ENCODE peak calls at places on chromosomes 1 and 21, in four cellular contexts. X is cardiac fibroblast, E is stomach, R is pancreas. Y is an unnamed sample.

GRCh38 chr1:167092653-167093052 is 1.2 kb upstream of the STYXL2 start:
- DNase-seq in X (no peak), E (no peak), R (no peak), Y (no peak)

GRCh38 chr1:217896490-217896889 is 265.3 kb downstream of the SPATA17 start:
- DNase-seq in X (peak; percentile 19), E (no peak), R (no peak), Y (peak; percentile 32)

GRCh38 chr1:69737527-69738176 is 169.9 kb downstream of the LRRC7 start:
- DNase-seq in X (peak; percentile 86), E (no peak), R (no peak), Y (peak; percentile 81)

GRCh38 chr1:38037481-38037939 is 9.1 kb downstream of the POU3F1 start:
- DNase-seq in X (no peak), E (no peak), R (no peak), Y (peak; percentile 23)

GRCh38 chr1:1332031-1332755 is 1.1 kb downstream of the TAS1R3 start:
- DNase-seq in X (no peak), E (no peak), R (no peak), Y (no peak)

GRCh38 chr1:32334864-32335618 is 992 bp downstream of the MARCKSL1 start:
- DNase-seq in X (no peak), E (peak; percentile 64), R (peak; percentile 70), Y (no peak)

GRCh38 chr1:77126309-77126708 is 92.9 kb downstream of the PIGK start:
- DNase-seq in X (peak; percentile 87), E (no peak), R (no peak), Y (peak; percentile 82)

GRCh38 chr1:20723159-20723536 is 5.3 kb upstream of the KIF17 start:
- DNase-seq in X (no peak), E (no peak), R (no peak), Y (no peak)

GRCh38 chr1:54758678-54759348 is 5.5 kb downstream of the PARS2 start:
- DNase-seq in X (no peak), E (no peak), R (no peak), Y (no peak)

GRCh38 chr1:220526294-220526693 is 1.6 kb upstream of the MARK1 start:
- DNase-seq in X (no peak), E (no peak), R (no peak), Y (no peak)

GRCh38 chr1:51442198-51442597 is 76.9 kb downstream of the EPS15 start:
- DNase-seq in X (no peak), E (no peak), R (no peak), Y (no peak)

GRCh38 chr1:185045793-185046441 is 559 bp downstream of the RNF2 start:
- DNase-seq in X (peak; percentile 30), E (peak; percentile 30), R (peak; percentile 37), Y (peak; percentile 21)

GRCh38 chr1:39453603-39454002 is 37.8 kb upstream of the BMP8A start:
- DNase-seq in X (peak; percentile 92), E (peak; percentile 57), R (peak; percentile 43), Y (peak; percentile 90)

GRCh38 chr1:186195377-186195931 is 179.6 kb downstream of the TPR start:
- DNase-seq in X (no peak), E (no peak), R (no peak), Y (no peak)

GRCh38 chr21:38833122-38833521 is 27.4 kb downstream of the ETS2 start:
- DNase-seq in X (no peak), E (no peak), R (no peak), Y (no peak)

GRCh38 chr1:94050263-94050662 is 70.7 kb downstream of the ABCA4 start:
- DNase-seq in X (peak; percentile 86), E (no peak), R (no peak), Y (peak; percentile 35)

GRCh38 chr1:14120895-14121294 is 420.9 kb downstream of the PRDM2 start:
- DNase-seq in X (no peak), E (no peak), R (no peak), Y (peak; percentile 32)

GRCh38 chr1:185311589-185312225 is 5.3 kb downstream of the IVNS1ABP start:
- DNase-seq in X (peak; percentile 20), E (no peak), R (no peak), Y (no peak)

GRCh38 chr1:189851806-189852367 is 625.8 kb downstream of the BRINP3 start:
- DNase-seq in X (no peak), E (no peak), R (no peak), Y (no peak)

GRCh38 chr1:90114521-90115141 is 119.7 kb downstream of the ZNF326 start:
- DNase-seq in X (peak; percentile 74), E (no peak), R (no peak), Y (peak; percentile 59)

GRCh38 chr21:36676039-36676950 is 22.6 kb upstream of the SIM2 start:
- DNase-seq in X (no peak), E (no peak), R (no peak), Y (no peak)

GRCh38 chr1:194342484-194343262 is 1156.3 kb upstream of the B3GALT2 start:
- DNase-seq in X (no peak), E (no peak), R (no peak), Y (no peak)

GRCh38 chr1:91846007-91846620 is 39.8 kb downstream of the TGFBR3 start:
- DNase-seq in X (peak; percentile 71), E (peak; percentile 27), R (no peak), Y (peak; percentile 67)

GRCh38 chr1:6239950-6240768 is 3.8 kb upstream of the HES3 start:
- DNase-seq in X (peak; percentile 55), E (no peak), R (no peak), Y (peak; percentile 82)

GRCh38 chr1:229229721-229230135 is 41.2 kb upstream of the RAB4A start:
- DNase-seq in X (peak; percentile 34), E (peak; percentile 76), R (peak; percentile 48), Y (peak; percentile 49)

GRCh38 chr1:166133276-166133841 is 33.4 kb downstream of the FAM78B start:
- DNase-seq in X (peak; percentile 46), E (no peak), R (no peak), Y (peak; percentile 29)

GRCh38 chr1:192628406-192629057 is 7.4 kb upstream of the RGS13 start:
- DNase-seq in X (no peak), E (no peak), R (no peak), Y (no peak)

GRCh38 chr1:3241673-3242407 is 172.8 kb downstream of the PRDM16 start:
- DNase-seq in X (no peak), E (no peak), R (peak; percentile 9), Y (no peak)

GRCh38 chr1:7827134-7827955 is 25.5 kb downstream of the UTS2 start:
- DNase-seq in X (no peak), E (no peak), R (no peak), Y (peak; percentile 8)

GRCh38 chr1:235882816-235883215 is 16.1 kb upstream of the LYST start:
- DNase-seq in X (peak; percentile 8), E (no peak), R (no peak), Y (peak; percentile 38)

GRCh38 chr1:207981976-207982375 is 71.1 kb upstream of the CD34 start:
- DNase-seq in X (no peak), E (no peak), R (no peak), Y (no peak)

GRCh38 chr1:65764052-65764451 is 28.6 kb upstream of the PDE4B start:
- DNase-seq in X (no peak), E (no peak), R (no peak), Y (no peak)

GRCh38 chr1:36722871-36723270 is 240.2 kb upstream of the CSF3R start:
- DNase-seq in X (no peak), E (no peak), R (no peak), Y (no peak)

DNA sequence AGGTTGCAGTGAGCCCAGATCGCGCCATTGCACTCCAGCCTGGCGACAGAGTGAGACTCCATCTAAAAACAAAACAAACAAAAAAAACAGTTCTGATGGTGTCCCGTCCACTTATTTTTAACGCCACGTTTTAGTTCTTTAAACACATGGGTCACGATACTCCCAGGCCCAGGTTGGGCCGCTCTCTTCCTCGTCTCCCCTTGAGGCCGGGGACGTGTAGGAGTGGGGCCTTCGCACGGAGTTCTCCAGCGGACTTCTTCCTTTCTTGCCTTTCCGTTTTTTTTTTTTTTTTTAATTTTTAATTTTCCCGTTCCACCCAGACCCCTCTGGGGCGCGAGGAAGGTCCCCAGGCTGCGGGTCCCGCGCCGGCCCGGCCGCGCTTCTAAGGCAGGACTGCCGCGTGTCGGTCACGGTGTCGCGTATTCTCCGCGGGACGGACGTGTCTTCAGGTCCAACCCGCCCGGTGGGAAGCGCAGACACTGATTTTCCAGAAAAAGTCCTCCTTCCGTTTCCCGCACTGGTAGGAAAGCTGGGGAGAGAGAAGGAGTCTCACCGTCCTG is 47.5 kb upstream of the SLC19A1 start:
- DNase-seq in X (no peak), E (peak; percentile 8), R (no peak), Y (no peak)
- H3K4me3 ChIP-seq in X (peak overlapping the region; percentile 41), E (peak overlapping the region; percentile 47), R (peak overlapping the region; percentile 15), Y (peak overlapping the region; percentile 37)

DNA sequence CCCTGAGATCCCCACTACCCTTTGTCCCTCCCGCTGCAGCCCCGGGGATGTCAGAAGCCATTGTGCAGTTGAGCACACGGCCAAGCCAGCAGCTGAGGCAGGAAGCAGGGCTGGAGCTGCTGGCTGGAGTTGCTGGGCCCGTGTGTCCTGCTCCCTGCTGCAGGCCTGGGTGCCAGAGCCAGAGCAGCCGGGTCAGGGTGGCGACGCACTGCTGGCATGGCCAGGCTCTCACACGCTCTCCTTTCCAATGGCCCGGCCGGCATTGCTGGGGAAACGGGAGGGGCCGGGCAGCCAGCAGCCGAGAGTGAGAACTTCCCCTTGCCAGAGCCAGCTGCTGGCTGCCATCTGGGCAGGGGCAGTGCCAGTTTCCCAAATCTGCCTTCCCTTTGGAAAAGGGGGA is 82.5 kb upstream of the PROX1 start:
- DNase-seq in X (no peak), E (peak; percentile 53), R (peak; percentile 19), Y (no peak)
- H3K4me3 ChIP-seq in X (no peak overlapping the region), E (no peak overlapping the region), R (no peak overlapping the region), Y (no peak overlapping the region)

GRCh38 chr1:35120458-35121133 is 41.4 kb downstream of the ZMYM1 start:
- DNase-seq in X (peak; percentile 17), E (peak; percentile 27), R (no peak), Y (peak; percentile 9)
- H3K4me3 ChIP-seq in X (peak overlapping the region; percentile 38), E (peak overlapping the region; percentile 42), R (peak overlapping the region; percentile 15), Y (peak overlapping the region; percentile 33)

GRCh38 chr1:157994081-157994581 is 686 bp downstream of the KIRREL1 start:
- DNase-seq in X (no peak), E (no peak), R (no peak), Y (no peak)

GRCh38 chr1:157993179-157994080 is at the start of gene KIRREL1:
- DNase-seq in X (peak; percentile 76), E (peak; percentile 30), R (peak; percentile 51), Y (peak; percentile 68)

GRCh38 chr1:157995575-157996169 is 2.2 kb downstream of the KIRREL1 start:
- DNase-seq in X (no peak), E (no peak), R (no peak), Y (no peak)

GRCh38 chr1:157992813-157993178 is 649 bp upstream of the KIRREL1 start:
- DNase-seq in X (peak; percentile 57), E (no peak), R (no peak), Y (peak; percentile 46)

DNA sequence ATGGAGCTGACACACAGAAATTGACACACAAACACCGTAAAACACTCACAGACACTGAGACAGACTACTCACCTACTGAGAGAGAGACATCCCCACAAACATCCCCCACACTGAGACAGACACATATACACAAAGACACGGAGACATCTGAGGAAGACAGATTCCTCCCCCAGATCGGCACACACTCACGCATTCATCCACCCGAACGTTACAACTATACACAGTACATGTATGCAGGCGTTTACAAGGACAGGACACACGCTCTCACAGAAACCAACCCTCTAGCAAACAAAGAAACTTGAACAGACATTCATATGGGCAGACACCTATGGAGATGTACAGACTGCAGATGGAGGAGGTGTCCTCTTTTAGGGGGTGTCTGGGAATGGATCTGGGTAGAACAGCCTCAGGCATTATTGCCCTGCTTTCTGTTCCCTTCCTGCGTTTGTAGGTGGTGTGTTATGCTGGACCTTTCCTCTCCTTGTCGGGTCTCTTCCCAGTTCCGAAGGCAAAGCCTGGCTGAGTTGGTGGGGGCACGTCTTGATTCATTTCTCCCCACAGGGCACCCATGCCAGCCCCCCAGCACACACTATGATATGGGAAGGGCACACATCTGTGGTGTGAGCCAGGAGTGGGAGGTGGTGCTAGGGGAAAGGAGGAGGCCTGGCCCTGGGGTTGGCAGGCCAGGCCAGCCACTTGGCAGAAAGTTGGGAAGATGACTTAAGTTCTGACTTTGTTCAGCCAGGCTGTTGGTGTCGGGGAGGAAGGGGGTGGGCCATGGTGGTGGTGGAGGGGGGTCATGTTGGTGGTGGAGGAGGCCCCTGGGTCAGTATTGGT is 1.5 kb downstream of the KIRREL1 start:
- DNase-seq in X (no peak), E (no peak), R (no peak), Y (peak; percentile 51)
- H3K4me3 ChIP-seq in X (peak overlapping the region; percentile 96), E (peak overlapping the region; percentile 80), R (no peak overlapping the region), Y (peak overlapping the region; percentile 90)

Y was measured in fibroblast of mammary gland.